ENCODE peak calls at places on chromosomes 12 and 14, in five cellular contexts. One of them, this sample, is unnamed.

GRCh38 chr14:85619866-85620265 is 89.9 kb downstream of the FLRT2 start:
- DNase-seq in HepG2: no peak
- DNase-seq in mucosa of descending colon: no peak
- DNase-seq in stomach: no peak
- DNase-seq in psoas muscle: no peak
- DNase-seq in this sample: no peak

GRCh38 chr12:103820881-103821489 is 20.0 kb downstream of the NT5DC3 start:
- DNase-seq in HepG2: no peak
- DNase-seq in mucosa of descending colon: no peak
- DNase-seq in stomach: no peak
- DNase-seq in psoas muscle: no peak
- DNase-seq in this sample: no peak

GRCh38 chr12:103657331-103657730 is 70.3 kb downstream of the STAB2 start:
- DNase-seq in HepG2: no peak
- DNase-seq in mucosa of descending colon: no peak
- DNase-seq in stomach: no peak
- DNase-seq in psoas muscle: no peak
- DNase-seq in this sample: no peak

GRCh38 chr12:109815225-109815624 is 18.0 kb downstream of the TRPV4 start:
- DNase-seq in HepG2: no peak
- DNase-seq in mucosa of descending colon: no peak
- DNase-seq in stomach: no peak
- DNase-seq in psoas muscle: no peak
- DNase-seq in this sample: no peak

GRCh38 chr14:61476737-61477410 is 155.5 kb downstream of the PRKCH start:
- DNase-seq in HepG2: no peak
- DNase-seq in mucosa of descending colon: no peak
- DNase-seq in stomach: peak
- DNase-seq in psoas muscle: no peak
- DNase-seq in this sample: peak

GRCh38 chr14:52950410-52950897 is 396 bp downstream of the FERMT2 start:
- DNase-seq in HepG2: peak
- DNase-seq in mucosa of descending colon: peak
- DNase-seq in stomach: peak
- DNase-seq in psoas muscle: peak
- DNase-seq in this sample: peak

GRCh38 chr14:97707603-97708002 is 910.4 kb downstream of the VRK1 start:
- DNase-seq in HepG2: no peak
- DNase-seq in mucosa of descending colon: no peak
- DNase-seq in stomach: no peak
- DNase-seq in psoas muscle: no peak
- DNase-seq in this sample: no peak

GRCh38 chr12:21428241-21428640 is 9.2 kb upstream of the PYROXD1 start:
- DNase-seq in HepG2: no peak
- DNase-seq in mucosa of descending colon: no peak
- DNase-seq in stomach: no peak
- DNase-seq in psoas muscle: no peak
- DNase-seq in this sample: no peak

GRCh38 chr12:50283924-50284236 is 560 bp upstream of the LIMA1 start:
- DNase-seq in HepG2: no peak
- DNase-seq in mucosa of descending colon: no peak
- DNase-seq in stomach: no peak
- DNase-seq in psoas muscle: no peak
- DNase-seq in this sample: no peak

GRCh38 chr12:1281683-1282366 is 290.8 kb downstream of the ERC1 start:
- DNase-seq in HepG2: no peak
- DNase-seq in mucosa of descending colon: no peak
- DNase-seq in stomach: no peak
- DNase-seq in psoas muscle: no peak
- DNase-seq in this sample: no peak

GRCh38 chr12:110312581-110313360 is 31.7 kb downstream of the ATP2A2 start:
- DNase-seq in HepG2: no peak
- DNase-seq in mucosa of descending colon: no peak
- DNase-seq in stomach: no peak
- DNase-seq in psoas muscle: no peak
- DNase-seq in this sample: no peak

GRCh38 chr14:34778744-34779143 is 64.4 kb upstream of the CFL2 start:
- DNase-seq in HepG2: no peak
- DNase-seq in mucosa of descending colon: no peak
- DNase-seq in stomach: no peak
- DNase-seq in psoas muscle: no peak
- DNase-seq in this sample: no peak

GRCh38 chr14:99244960-99245340 is 27.0 kb downstream of the BCL11B start:
- DNase-seq in HepG2: no peak
- DNase-seq in mucosa of descending colon: no peak
- DNase-seq in stomach: no peak
- DNase-seq in psoas muscle: no peak
- DNase-seq in this sample: no peak

GRCh38 chr12:68336754-68337343 is 4.7 kb upstream of the MDM1 start:
- DNase-seq in HepG2: no peak
- DNase-seq in mucosa of descending colon: no peak
- DNase-seq in stomach: no peak
- DNase-seq in psoas muscle: no peak
- DNase-seq in this sample: no peak

GRCh38 chr12:54287316-54288157 is 7.0 kb downstream of the HNRNPA1 start:
- DNase-seq in HepG2: no peak
- DNase-seq in mucosa of descending colon: no peak
- DNase-seq in stomach: no peak
- DNase-seq in psoas muscle: no peak
- DNase-seq in this sample: no peak

GRCh38 chr14:61894452-61895077 is 132.3 kb downstream of the SNAPC1 start:
- DNase-seq in HepG2: peak
- DNase-seq in mucosa of descending colon: peak
- DNase-seq in stomach: peak
- DNase-seq in psoas muscle: peak
- DNase-seq in this sample: no peak

GRCh38 chr12:70948236-70948975 is 27.9 kb upstream of the PTPRR start:
- DNase-seq in HepG2: no peak
- DNase-seq in mucosa of descending colon: no peak
- DNase-seq in stomach: no peak
- DNase-seq in psoas muscle: no peak
- DNase-seq in this sample: no peak

GRCh38 chr12:107318804-107319535 is 225.6 kb upstream of the CRY1 start:
- DNase-seq in HepG2: no peak
- DNase-seq in mucosa of descending colon: peak
- DNase-seq in stomach: no peak
- DNase-seq in psoas muscle: peak
- DNase-seq in this sample: no peak

GRCh38 chr14:30179381-30180130 is 251.9 kb upstream of the PRKD1 start:
- DNase-seq in HepG2: no peak
- DNase-seq in mucosa of descending colon: no peak
- DNase-seq in stomach: no peak
- DNase-seq in psoas muscle: no peak
- DNase-seq in this sample: no peak

GRCh38 chr12:86526060-86526595 is 269.9 kb upstream of the MGAT4C start:
- DNase-seq in HepG2: no peak
- DNase-seq in mucosa of descending colon: no peak
- DNase-seq in stomach: no peak
- DNase-seq in psoas muscle: no peak
- DNase-seq in this sample: no peak

GRCh38 chr12:12153596-12153995 is 82.9 kb downstream of the BCL2L14 start:
- DNase-seq in HepG2: no peak
- DNase-seq in mucosa of descending colon: no peak
- DNase-seq in stomach: no peak
- DNase-seq in psoas muscle: no peak
- DNase-seq in this sample: no peak

GRCh38 chr14:58465425-58465824 is 37.9 kb downstream of the KIAA0586 start:
- DNase-seq in HepG2: peak
- DNase-seq in mucosa of descending colon: no peak
- DNase-seq in stomach: no peak
- DNase-seq in psoas muscle: no peak
- DNase-seq in this sample: no peak

GRCh38 chr14:22850944-22851790 is 14.8 kb downstream of the MMP14 start:
- DNase-seq in HepG2: no peak
- DNase-seq in mucosa of descending colon: peak
- DNase-seq in stomach: peak
- DNase-seq in psoas muscle: peak
- DNase-seq in this sample: peak

GRCh38 chr12:113800201-113800600 is 165.9 kb downstream of the RBM19 start:
- DNase-seq in HepG2: no peak
- DNase-seq in mucosa of descending colon: no peak
- DNase-seq in stomach: no peak
- DNase-seq in psoas muscle: no peak
- DNase-seq in this sample: no peak

GRCh38 chr12:52508211-52508610 is 12.0 kb downstream of the KRT5 start:
- DNase-seq in HepG2: no peak
- DNase-seq in mucosa of descending colon: no peak
- DNase-seq in stomach: no peak
- DNase-seq in psoas muscle: no peak
- DNase-seq in this sample: no peak

GRCh38 chr14:77782202-77782601 is 17.7 kb upstream of the ADCK1 start:
- DNase-seq in HepG2: no peak
- DNase-seq in mucosa of descending colon: no peak
- DNase-seq in stomach: no peak
- DNase-seq in psoas muscle: no peak
- DNase-seq in this sample: no peak

GRCh38 chr12:131775904-131776889 is 52.0 kb upstream of the MMP17 start:
- DNase-seq in HepG2: no peak
- DNase-seq in mucosa of descending colon: no peak
- DNase-seq in stomach: no peak
- DNase-seq in psoas muscle: no peak
- DNase-seq in this sample: no peak

GRCh38 chr12:153080-153746 is 60.7 kb downstream of the SLC6A12 start:
- DNase-seq in HepG2: peak
- DNase-seq in mucosa of descending colon: peak
- DNase-seq in stomach: peak
- DNase-seq in psoas muscle: peak
- DNase-seq in this sample: no peak

GRCh38 chr14:98278805-98279204 is 993.2 kb downstream of the BCL11B start:
- DNase-seq in HepG2: no peak
- DNase-seq in mucosa of descending colon: no peak
- DNase-seq in stomach: no peak
- DNase-seq in psoas muscle: no peak
- DNase-seq in this sample: no peak

GRCh38 chr14:94571395-94571794 is 9.8 kb upstream of the SERPINA5 start:
- DNase-seq in HepG2: no peak
- DNase-seq in mucosa of descending colon: no peak
- DNase-seq in stomach: no peak
- DNase-seq in psoas muscle: no peak
- DNase-seq in this sample: peak

GRCh38 chr12:47561746-47562145 is 144.1 kb downstream of the RPAP3 start:
- DNase-seq in HepG2: no peak
- DNase-seq in mucosa of descending colon: no peak
- DNase-seq in stomach: no peak
- DNase-seq in psoas muscle: no peak
- DNase-seq in this sample: no peak

GRCh38 chr12:71871116-71871515 is 31.6 kb downstream of the TBC1D15 start:
- DNase-seq in HepG2: no peak
- DNase-seq in mucosa of descending colon: no peak
- DNase-seq in stomach: no peak
- DNase-seq in psoas muscle: no peak
- DNase-seq in this sample: no peak

GRCh38 chr12:52295663-52296062 is 4.3 kb upstream of the KRT81 start:
- DNase-seq in HepG2: no peak
- DNase-seq in mucosa of descending colon: no peak
- DNase-seq in stomach: no peak
- DNase-seq in psoas muscle: no peak
- DNase-seq in this sample: peak

GRCh38 chr14:68682166-68683103 is 110.4 kb downstream of the ZFP36L1 start:
- DNase-seq in HepG2: peak
- DNase-seq in mucosa of descending colon: no peak
- DNase-seq in stomach: no peak
- DNase-seq in psoas muscle: no peak
- DNase-seq in this sample: no peak
- TF ChIP-seq CTCF in HepG2: no peak
- TF ChIP-seq CTCF in mucosa of descending colon: no peak
- TF ChIP-seq CTCF in stomach: no peak
- TF ChIP-seq CTCF in psoas muscle: no peak
- TF ChIP-seq CTCF in this sample: no peak

GRCh38 chr14:63276492-63277342 is 42.0 kb downstream of the GPHB5 start:
- DNase-seq in HepG2: peak
- DNase-seq in mucosa of descending colon: no peak
- DNase-seq in stomach: no peak
- DNase-seq in psoas muscle: no peak
- DNase-seq in this sample: no peak
- TF ChIP-seq CTCF in HepG2: peak
- TF ChIP-seq CTCF in mucosa of descending colon: peak
- TF ChIP-seq CTCF in stomach: peak
- TF ChIP-seq CTCF in psoas muscle: peak
- TF ChIP-seq CTCF in this sample: peak

GRCh38 chr12:41188058-41188840 is at the start of gene PDZRN4:
- DNase-seq in HepG2: no peak
- DNase-seq in mucosa of descending colon: peak
- DNase-seq in stomach: no peak
- DNase-seq in psoas muscle: peak
- DNase-seq in this sample: no peak

GRCh38 chr12:41189395-41190251 is 1.5 kb downstream of the PDZRN4 start:
- DNase-seq in HepG2: no peak
- DNase-seq in mucosa of descending colon: no peak
- DNase-seq in stomach: no peak
- DNase-seq in psoas muscle: peak
- DNase-seq in this sample: no peak

GRCh38 chr12:41193321-41193720 is 5.2 kb downstream of the PDZRN4 start:
- DNase-seq in HepG2: no peak
- DNase-seq in mucosa of descending colon: no peak
- DNase-seq in stomach: no peak
- DNase-seq in psoas muscle: no peak
- DNase-seq in this sample: no peak

GRCh38 chr12:41188841-41189394 is 798 bp downstream of the PDZRN4 start:
- DNase-seq in HepG2: no peak
- DNase-seq in mucosa of descending colon: no peak
- DNase-seq in stomach: no peak
- DNase-seq in psoas muscle: no peak
- DNase-seq in this sample: no peak

DNA sequence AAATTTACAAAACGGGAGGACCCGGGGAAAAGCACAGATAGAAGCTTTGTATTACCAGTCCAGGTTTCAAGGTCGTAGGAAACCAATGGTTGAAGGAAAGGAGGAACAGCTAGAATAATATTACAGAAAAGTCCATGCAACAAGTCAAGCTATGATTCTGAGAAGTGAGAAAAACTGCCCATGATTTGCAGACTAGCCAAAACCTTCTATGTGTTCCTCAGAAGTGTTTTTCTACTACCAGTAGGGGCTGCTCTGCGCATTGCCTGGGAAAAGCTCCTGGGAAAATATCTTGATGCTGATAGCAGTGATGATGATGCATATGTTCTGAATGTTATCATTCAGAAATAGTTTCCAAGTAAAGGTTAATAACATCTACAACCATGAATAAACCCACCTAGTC is 2.2 kb downstream of the PDZRN4 start:
- DNase-seq in HepG2: peak
- DNase-seq in mucosa of descending colon: no peak
- DNase-seq in stomach: no peak
- DNase-seq in psoas muscle: no peak
- DNase-seq in this sample: no peak
- TF ChIP-seq CTCF in HepG2: peak
- TF ChIP-seq CTCF in mucosa of descending colon: no peak
- TF ChIP-seq CTCF in stomach: peak
- TF ChIP-seq CTCF in psoas muscle: no peak
- TF ChIP-seq CTCF in this sample: peak

DNA sequence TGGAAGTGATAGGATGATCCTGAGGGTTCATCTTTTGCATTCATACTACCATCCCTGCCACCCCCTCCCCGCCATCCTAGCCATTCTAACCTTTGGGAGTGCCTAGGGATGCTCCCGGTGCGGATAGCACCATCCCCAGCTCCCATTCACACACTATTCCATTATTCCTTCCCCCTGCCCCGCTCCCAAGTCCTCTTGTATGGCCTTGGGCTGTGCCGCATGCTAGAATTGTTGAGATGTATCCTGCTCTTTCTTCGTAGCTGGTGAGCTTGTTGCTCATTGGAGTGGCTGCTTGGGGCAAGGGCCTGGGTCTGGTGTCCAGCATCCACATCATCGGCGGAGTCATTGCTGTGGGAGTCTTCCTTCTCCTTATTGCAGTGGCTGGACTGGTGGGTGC is 644 bp downstream of the TSPAN31 start:
- DNase-seq in HepG2: no peak
- DNase-seq in mucosa of descending colon: peak
- DNase-seq in stomach: no peak
- DNase-seq in psoas muscle: no peak
- DNase-seq in this sample: no peak
- TF ChIP-seq CTCF in HepG2: no peak
- TF ChIP-seq CTCF in mucosa of descending colon: no peak
- TF ChIP-seq CTCF in stomach: no peak
- TF ChIP-seq CTCF in psoas muscle: no peak
- TF ChIP-seq CTCF in this sample: no peak